ENCODE peak calls at places on chromosome 16, in seven cellular contexts. N is BE2C, O is PC-9, B is H1, F is thyroid gland, J is IMR-90, S is uterus. L is an unnamed sample.

GRCh38 chr16:28491080-28491969 is 549 bp downstream of the CLN3 start:
- DNase-seq in J (no peak), F (peak; percentile 63), N (peak; percentile 33), O (peak; percentile 95), B (peak; percentile 76), S (peak; percentile 48), L (peak; percentile 81)

GRCh38 chr16:54171855-54172537 is 114.6 kb downstream of the IRX3 start:
- DNase-seq in B (no peak), F (no peak), S (no peak), O (peak; percentile 46), N (no peak), J (peak; percentile 65), L (no peak)

GRCh38 chr16:58299757-58300349 is 5.0 kb upstream of the PRSS54 start:
- DNase-seq in N (peak; percentile 33), F (no peak), O (peak; percentile 41), B (peak; percentile 69), S (no peak), J (peak; percentile 5), L (no peak)

GRCh38 chr16:74862743-74863244 is 88.2 kb upstream of the FA2H start:
- DNase-seq in J (peak; percentile 47), N (no peak), F (no peak), B (no peak), O (peak; percentile 41), S (no peak), L (no peak)

GRCh38 chr16:11251525-11252481 is 4.2 kb downstream of the SOCS1 start:
- DNase-seq in F (no peak), J (peak; percentile 91), N (no peak), B (no peak), S (no peak), O (no peak), L (no peak)

GRCh38 chr16:67967956-67968439 is 439 bp downstream of the SLC12A4 start:
- DNase-seq in B (peak; percentile 60), F (peak; percentile 42), S (no peak), N (no peak), J (peak; percentile 25), O (no peak), L (no peak)

GRCh38 chr16:81931927-81932326 is 79.3 kb downstream of the SDR42E1 start:
- DNase-seq in N (no peak), J (no peak), F (no peak), S (no peak), B (no peak), O (no peak), L (no peak)

GRCh38 chr16:22151599-22151998 is 10.7 kb upstream of the SDR42E2 start:
- DNase-seq in O (no peak), F (no peak), B (no peak), N (no peak), J (no peak), S (no peak), L (no peak)

GRCh38 chr16:10539256-10539655 is 41.1 kb downstream of the EMP2 start:
- DNase-seq in B (no peak), N (no peak), J (no peak), O (peak; percentile 96), F (no peak), S (no peak), L (no peak)

GRCh38 chr16:78695371-78695770 is 595.9 kb downstream of the WWOX start:
- DNase-seq in F (peak; percentile 51), S (no peak), O (no peak), N (no peak), B (no peak), J (no peak), L (no peak)

GRCh38 chr16:89326721-89327120 is 109.2 kb downstream of the ZNF778 start:
- DNase-seq in J (no peak), B (no peak), F (no peak), N (no peak), O (no peak), S (no peak), L (peak; percentile 35)

GRCh38 chr16:89334050-89334449 is 116.5 kb downstream of the ZNF778 start:
- DNase-seq in B (no peak), O (no peak), N (no peak), S (no peak), J (no peak), F (no peak), L (no peak)

GRCh38 chr16:89331371-89332109 is 114.0 kb downstream of the ZNF778 start:
- DNase-seq in O (no peak), F (no peak), S (no peak), N (no peak), B (no peak), J (no peak), L (no peak)

GRCh38 chr16:89332248-89333245 is 115.0 kb downstream of the ZNF778 start:
- DNase-seq in S (no peak), B (no peak), O (no peak), J (no peak), N (no peak), F (no peak), L (no peak)

DNA sequence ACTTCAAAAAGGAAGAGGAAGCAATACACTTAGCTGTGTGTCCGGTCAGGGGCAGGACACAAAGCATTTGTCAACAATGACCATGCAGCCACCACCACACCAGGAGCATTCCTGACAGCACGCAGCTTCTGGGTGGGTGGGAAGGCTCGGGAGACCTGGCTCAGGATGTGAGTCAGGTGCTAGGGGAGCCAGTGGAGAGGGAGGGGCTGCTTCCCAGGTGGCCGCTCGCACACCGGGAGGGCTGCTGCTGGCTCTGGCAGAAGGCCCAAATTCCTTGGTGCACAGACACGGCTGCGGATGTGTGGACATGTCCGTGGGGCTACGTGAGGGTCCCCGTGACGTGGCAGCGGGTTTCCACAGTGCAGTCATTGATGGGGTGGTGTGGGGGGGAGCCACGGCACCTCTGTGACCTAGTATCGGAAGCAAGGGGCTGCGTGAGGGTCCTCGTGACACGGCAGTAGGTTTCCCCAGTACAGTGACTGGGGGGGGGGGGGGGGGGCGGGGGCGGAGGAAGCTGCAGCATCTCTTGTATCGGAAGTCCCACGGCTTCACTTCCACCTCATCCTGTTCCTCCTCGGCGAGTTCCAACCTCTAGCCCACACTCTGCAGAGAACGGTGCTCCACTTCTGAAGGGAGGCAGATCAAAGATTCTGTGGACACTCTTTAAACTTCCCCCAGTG is 112.8 kb downstream of the ZNF778 start:
- DNase-seq in O (peak; percentile 97), B (no peak), S (no peak), F (peak; percentile 88), N (no peak), J (peak; percentile 52), L (peak; percentile 45)
- H3K4me1 ChIP-seq in O (peaks cover 91% of the 10 kb centered on the region), B (peaks cover 27% of the 10 kb centered on the region), S (peaks cover 15% of the 10 kb centered on the region), F (peaks cover 37% of the 10 kb centered on the region), N (peaks cover 15% of the 10 kb centered on the region), J (peaks cover 37% of the 10 kb centered on the region), L (peaks cover 25% of the 10 kb centered on the region)

GRCh38 chr16:88505405-88506082 is 52.5 kb downstream of the ZFPM1 start:
- DNase-seq in S (peak; percentile 37), N (peak; percentile 83), B (peak; percentile 79), J (no peak), F (peak; percentile 61), O (no peak), L (no peak)
- TF ChIP-seq CTCF in S (peak; percentile 27), N (peak; percentile 64), B (peak; percentile 14), J (peak; percentile 33), F (no peak), O (peak; percentile 42), L (peak; percentile 16)

DNA sequence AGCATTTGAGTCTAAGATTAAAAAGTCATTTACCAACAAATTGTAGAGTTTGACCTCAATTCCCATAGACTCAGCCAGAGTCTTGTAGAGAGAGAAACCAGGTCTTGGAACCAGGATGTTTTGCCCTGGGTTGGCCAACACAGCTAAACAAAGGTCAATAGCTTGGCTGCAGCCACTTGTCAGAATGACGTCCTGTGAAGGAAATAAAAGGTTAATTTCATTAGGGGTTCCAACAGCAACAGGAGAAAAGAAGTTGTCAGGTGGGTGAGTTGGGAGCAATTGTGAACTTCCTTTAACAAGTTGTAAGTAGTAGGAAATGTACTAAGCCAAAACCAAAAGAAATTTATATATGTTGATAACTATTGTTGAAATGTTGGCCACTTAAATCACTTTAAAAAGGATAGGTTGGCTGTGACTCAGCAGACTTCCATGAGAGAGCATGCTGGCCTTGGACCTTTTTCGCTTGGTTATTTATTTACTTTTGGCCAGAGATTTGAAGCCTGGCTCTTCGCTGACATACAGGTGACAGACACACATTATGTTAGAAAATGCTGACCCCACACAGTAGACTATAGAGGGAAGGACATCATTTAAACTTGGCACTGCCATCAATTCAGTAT is 4.3 kb downstream of the TAT start:
- DNase-seq in O (no peak), N (no peak), S (no peak), F (no peak), B (no peak), J (no peak), L (no peak)
- H3K4me1 ChIP-seq in O (no peaks in the 10 kb centered on the region), N (no peaks in the 10 kb centered on the region), S (no peaks in the 10 kb centered on the region), F (peaks cover 4% of the 10 kb centered on the region), B (no peaks in the 10 kb centered on the region), J (no peaks in the 10 kb centered on the region), L (no peaks in the 10 kb centered on the region)

DNA sequence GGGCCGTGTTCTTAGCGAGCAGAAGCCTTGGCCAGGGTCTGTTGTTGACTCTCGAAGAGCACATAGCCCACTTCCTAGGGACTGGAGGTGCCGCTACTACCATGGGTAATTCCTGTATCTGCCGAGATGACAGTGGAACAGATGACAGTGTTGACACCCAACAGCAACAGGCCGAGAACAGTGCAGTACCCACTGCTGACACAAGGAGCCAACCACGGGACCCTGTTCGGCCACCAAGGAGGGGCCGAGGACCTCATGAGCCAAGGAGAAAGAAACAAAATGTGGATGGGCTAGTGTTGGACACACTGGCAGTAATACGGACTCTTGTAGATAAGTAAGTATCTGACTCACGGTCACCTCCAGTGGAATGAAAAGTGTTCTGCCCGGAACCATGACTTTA is 18.5 kb downstream of the RSPRY1 start:
- DNase-seq in O (no peak), B (peak; percentile 48), F (no peak), J (no peak), S (no peak), N (no peak), L (no peak)
- TF ChIP-seq CTCF in O (no peak), B (peak; percentile 14), F (no peak), J (no peak), S (no peak), N (peak; percentile 27), L (no peak)

GRCh38 chr16:79836129-79836528 is 235.6 kb upstream of the MAF start:
- DNase-seq in N (no peak), O (no peak), F (no peak), S (peak; percentile 36), B (no peak), J (no peak), L (no peak)
- H3K4me1 ChIP-seq in N (no peaks in the 10 kb centered on the region), O (no peaks in the 10 kb centered on the region), F (no peaks in the 10 kb centered on the region), S (peaks cover 14% of the 10 kb centered on the region), B (no peaks in the 10 kb centered on the region), J (no peaks in the 10 kb centered on the region), L (no peaks in the 10 kb centered on the region)

L was measured in left lung.